ENCODE peak calls at places on chromosomes 6 and 20, in six cellular contexts. L is stomach, A is left ventricle myocardium inferior, J is neural progenitor cell, Y is Peyer's patch, T is psoas muscle. V is an unnamed sample. For H3K9me3, the result is how much of the 10 kb centered on the place peaks cover.

GRCh38 chr6:90940812-90941481 is 354.1 kb upstream of the MAP3K7 start:
- DNase-seq in T (no peak), J (peak), A (no peak), L (no peak), Y (no peak), V (no peak)

GRCh38 chr20:46618316-46619110 is 32.7 kb downstream of the SLC13A3 start:
- DNase-seq in A (no peak), Y (no peak), J (peak), T (no peak), L (no peak), V (no peak)

GRCh38 chr20:21503345-21503744 is 10.5 kb downstream of the NKX2-2 start:
- DNase-seq in T (no peak), J (no peak), L (no peak), A (no peak), Y (no peak), V (no peak)

GRCh38 chr6:147678256-147678655 is 169.8 kb downstream of the SAMD5 start:
- DNase-seq in L (no peak), A (no peak), Y (no peak), T (no peak), J (no peak), V (no peak)

GRCh38 chr20:58209652-58210397 is 18.6 kb downstream of the ANKRD60 start:
- DNase-seq in L (peak), A (peak), Y (peak), T (peak), J (peak), V (peak)

GRCh38 chr6:98137391-98137790 is 697.0 kb upstream of the POU3F2 start:
- DNase-seq in Y (no peak), L (no peak), T (no peak), J (peak), A (no peak), V (no peak)

GRCh38 chr6:44002591-44003344 is 124.5 kb downstream of the MRPL14 start:
- DNase-seq in T (peak), Y (peak), J (peak), A (peak), L (peak), V (peak)

GRCh38 chr6:33477864-33478263 is 23.5 kb downstream of the ZBTB9 start:
- DNase-seq in T (no peak), L (no peak), A (no peak), J (no peak), Y (no peak), V (no peak)

GRCh38 chr6:107614828-107615227 is 124.9 kb downstream of the SOBP start:
- DNase-seq in Y (no peak), J (no peak), L (no peak), A (no peak), T (no peak), V (no peak)

DNA sequence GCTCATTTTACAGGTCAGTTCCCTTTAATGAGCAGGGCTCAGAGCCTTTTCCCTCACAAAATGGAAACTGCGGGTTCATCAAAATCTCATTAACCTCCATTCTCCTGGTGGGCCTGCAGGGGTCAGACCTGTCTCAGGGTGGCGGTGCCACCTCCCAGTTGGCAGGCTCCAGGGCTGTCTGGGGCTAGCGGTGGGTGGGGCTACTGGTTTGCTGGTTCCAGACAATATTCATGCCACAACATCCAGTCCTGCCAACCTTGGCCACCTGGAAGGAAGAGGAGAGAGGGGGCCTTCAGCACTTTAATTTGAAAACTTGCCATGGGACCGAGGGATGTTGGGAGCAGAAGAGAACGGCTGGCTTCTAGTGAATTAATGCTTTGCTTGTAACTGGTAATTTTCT is 41.9 kb upstream of the CTNNBL1 start:
- DNase-seq in L (peak), T (no peak), Y (no peak), A (peak), J (peak), V (peak)
- TF ChIP-seq CTCF in L (peak), T (peak), Y (no peak), A (peak), J (peak), V (peak)

DNA sequence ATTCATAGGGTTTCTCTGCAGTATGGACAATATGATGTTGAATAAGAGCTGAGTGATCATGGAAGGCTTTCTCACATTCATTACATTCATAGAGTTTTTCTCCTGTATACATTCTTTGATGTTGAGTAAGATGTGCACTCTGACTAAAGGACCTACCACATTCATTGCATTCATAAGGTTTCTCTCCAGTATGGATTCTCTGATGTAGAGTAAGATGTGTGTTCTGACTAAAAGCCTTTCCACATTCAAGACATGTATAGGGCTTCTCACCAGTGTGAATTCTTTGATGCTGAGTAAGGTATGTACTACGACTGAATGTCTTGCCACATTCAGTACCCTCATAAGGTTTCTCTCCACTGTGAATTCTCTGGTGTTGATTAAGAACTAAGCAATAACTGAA is 29.3 kb upstream of the ZNF391 start:
- DNase-seq in J (no peak), L (no peak), Y (no peak), T (no peak), A (no peak), V (no peak)
- H3K9me3 ChIP-seq in J (under half), L (under half), Y (under half), T (half or more), A (half or more), V (under half)

GRCh38 chr6:7087066-7087465 is 20.7 kb upstream of the RREB1 start:
- DNase-seq in J (peak), A (no peak), L (no peak), T (no peak), Y (no peak), V (no peak)
- TF ChIP-seq CTCF in J (peak), A (peak), L (peak), T (no peak), Y (no peak), V (no peak)

DNA sequence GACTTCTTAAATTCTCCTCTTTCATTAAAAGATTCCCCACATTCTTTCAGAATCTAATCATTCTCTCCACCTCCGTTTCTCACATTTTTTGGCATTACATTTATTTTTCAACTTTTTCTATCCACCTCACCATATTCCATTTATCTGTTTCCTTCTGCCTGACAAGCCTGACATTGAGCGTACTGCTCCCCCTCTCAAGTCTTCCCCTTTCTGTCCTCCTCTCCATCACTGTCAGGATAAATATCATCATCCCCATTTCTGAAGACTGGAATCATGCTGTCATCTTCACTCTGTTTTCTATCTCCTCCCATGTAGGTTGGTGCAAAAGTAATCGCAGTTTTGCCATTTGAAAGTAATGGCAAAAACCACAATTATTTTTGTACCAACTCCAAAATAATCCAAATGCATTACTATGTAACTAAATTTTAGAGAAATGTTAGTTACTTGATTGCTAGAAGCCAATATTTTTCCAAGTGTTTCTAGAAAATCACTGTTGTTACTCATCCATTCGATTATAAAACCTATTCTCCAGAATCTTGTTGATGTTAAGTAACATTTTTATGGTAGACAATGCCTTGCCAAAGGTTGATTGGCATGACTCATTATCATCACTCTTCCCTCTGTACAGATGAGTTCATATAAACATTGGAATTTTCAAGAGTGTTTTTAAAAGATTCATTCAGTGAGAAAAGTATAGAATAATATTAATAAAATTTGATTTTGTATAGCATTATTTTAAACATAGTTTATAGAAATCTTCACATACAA is 292.3 kb upstream of the RNF217 start:
- DNase-seq in Y (no peak), L (no peak), T (no peak), J (no peak), A (no peak), V (no peak)
- H3K9me3 ChIP-seq in Y (under half), L (under half), T (under half), J (under half), A (under half), V (under half)

GRCh38 chr6:72206606-72207005 is 320.3 kb downstream of the RIMS1 start:
- DNase-seq in A (no peak), T (no peak), Y (no peak), L (no peak), J (peak), V (no peak)
- TF ChIP-seq CTCF in A (no peak), T (no peak), Y (no peak), L (no peak), J (peak), V (no peak)

GRCh38 chr20:57161478-57162194 is 104.8 kb downstream of the BMP7 start:
- DNase-seq in L (no peak), T (no peak), J (no peak), A (peak), Y (no peak), V (no peak)

GRCh38 chr20:57159193-57159851 is 107.1 kb downstream of the BMP7 start:
- DNase-seq in T (no peak), Y (no peak), L (no peak), J (no peak), A (no peak), V (no peak)

GRCh38 chr20:57162253-57162652 is 104.2 kb downstream of the BMP7 start:
- DNase-seq in J (no peak), L (no peak), T (no peak), Y (no peak), A (no peak), V (no peak)

GRCh38 chr20:57159945-57160610 is 106.4 kb downstream of the BMP7 start:
- DNase-seq in T (no peak), A (no peak), Y (no peak), J (no peak), L (no peak), V (no peak)

GRCh38 chr20:57160985-57161384 is 105.5 kb downstream of the BMP7 start:
- DNase-seq in J (no peak), T (no peak), Y (no peak), A (no peak), L (no peak), V (no peak)
- H3K9me3 ChIP-seq in J (under half), T (under half), Y (under half), A (under half), L (under half), V (under half)

GRCh38 chr6:26537846-26538571 is at the start of gene HMGN4:
- DNase-seq in L (peak), Y (peak), T (peak), A (peak), J (peak), V (peak)
- TF ChIP-seq CTCF in L (no peak), Y (no peak), T (no peak), A (no peak), J (no peak), V (no peak)

GRCh38 chr6:128357391-128358110 is 162.8 kb downstream of the PTPRK start:
- DNase-seq in A (no peak), L (no peak), J (no peak), T (no peak), Y (no peak), V (no peak)
- H3K9me3 ChIP-seq in A (under half), L (under half), J (under half), T (under half), Y (under half), V (under half)

GRCh38 chr20:50928469-50928868 is 2.8 kb downstream of the ADNP start:
- DNase-seq in A (no peak), J (no peak), Y (no peak), T (no peak), L (no peak), V (no peak)
- TF ChIP-seq CTCF in A (peak), J (no peak), Y (no peak), T (no peak), L (no peak), V (no peak)